ENCODE peak calls at places on chromosomes 16 and 17, in five cellular contexts. One of them, this sample, is unnamed.

GRCh38 chr17:82772026-82772425 is 20.2 kb downstream of the TBCD start:
- DNase-seq in neural crest cell: no peak
- DNase-seq in ELR: peak
- DNase-seq in activated T-cell treated with anti-CD3 and anti-CD28 coated beads for 1 hour: no peak
- DNase-seq in A549: peak
- DNase-seq in this sample: no peak

GRCh38 chr16:85798283-85798776 is 1.0 kb downstream of the EMC8 start:
- DNase-seq in A549: peak
- DNase-seq in neural crest cell: no peak
- DNase-seq in activated T-cell treated with anti-CD3 and anti-CD28 coated beads for 1 hour: no peak
- DNase-seq in ELR: peak
- DNase-seq in this sample: no peak

GRCh38 chr16:74830646-74831045 is 56.0 kb upstream of the FA2H start:
- DNase-seq in A549: no peak
- DNase-seq in neural crest cell: no peak
- DNase-seq in activated T-cell treated with anti-CD3 and anti-CD28 coated beads for 1 hour: no peak
- DNase-seq in ELR: no peak
- DNase-seq in this sample: no peak

GRCh38 chr16:57736419-57737281 is 1.1 kb downstream of the KATNB1 start:
- DNase-seq in A549: peak
- DNase-seq in ELR: peak
- DNase-seq in neural crest cell: no peak
- DNase-seq in activated T-cell treated with anti-CD3 and anti-CD28 coated beads for 1 hour: peak
- DNase-seq in this sample: peak

GRCh38 chr17:20908373-20909273 is 134.2 kb downstream of the USP22 start:
- DNase-seq in activated T-cell treated with anti-CD3 and anti-CD28 coated beads for 1 hour: peak
- DNase-seq in neural crest cell: peak
- DNase-seq in ELR: peak
- DNase-seq in A549: peak
- DNase-seq in this sample: peak

GRCh38 chr17:48153711-48154642 is 46.4 kb downstream of the SNX11 start:
- DNase-seq in activated T-cell treated with anti-CD3 and anti-CD28 coated beads for 1 hour: no peak
- DNase-seq in ELR: peak
- DNase-seq in A549: peak
- DNase-seq in neural crest cell: peak
- DNase-seq in this sample: peak

GRCh38 chr17:43438626-43439529 is 40.1 kb downstream of the ARL4D start:
- DNase-seq in ELR: no peak
- DNase-seq in neural crest cell: no peak
- DNase-seq in A549: no peak
- DNase-seq in activated T-cell treated with anti-CD3 and anti-CD28 coated beads for 1 hour: no peak
- DNase-seq in this sample: no peak

GRCh38 chr17:6683081-6683684 is 30.0 kb downstream of the SLC13A5 start:
- DNase-seq in activated T-cell treated with anti-CD3 and anti-CD28 coated beads for 1 hour: no peak
- DNase-seq in ELR: no peak
- DNase-seq in neural crest cell: no peak
- DNase-seq in A549: no peak
- DNase-seq in this sample: no peak

GRCh38 chr16:87117936-87118335 is 199.3 kb downstream of the C16orf95 start:
- DNase-seq in A549: no peak
- DNase-seq in ELR: no peak
- DNase-seq in activated T-cell treated with anti-CD3 and anti-CD28 coated beads for 1 hour: no peak
- DNase-seq in neural crest cell: no peak
- DNase-seq in this sample: no peak

GRCh38 chr17:75263051-75263450 is 1.4 kb downstream of the MRPS7 start:
- DNase-seq in neural crest cell: no peak
- DNase-seq in A549: no peak
- DNase-seq in ELR: no peak
- DNase-seq in activated T-cell treated with anti-CD3 and anti-CD28 coated beads for 1 hour: no peak
- DNase-seq in this sample: no peak